ENCODE peak calls at places on chromosomes 16 and 17, in eight cellular contexts. H is CD8-positive, alpha-beta memory T cell; W is A549; D is mesendoderm; U is epithelial cell of esophagus; I is fibroblast of the aortic adventitia; E is mucosa of descending colon; V is MG63. J is an unnamed sample.

GRCh38 chr17:8477653-8478441 is 42.2 kb downstream of the NDEL1 start:
- DNase-seq in I (no peak), E (no peak), D (no peak), H (no peak), W (no peak), U (no peak), V (no peak), J (no peak)

GRCh38 chr17:39194089-39194984 is 3.1 kb downstream of the CACNB1 start:
- DNase-seq in D (peak; percentile 92), E (peak; percentile 23), I (peak; percentile 58), H (no peak), V (no peak), W (peak; percentile 84), U (no peak), J (peak; percentile 90)

GRCh38 chr17:40417258-40417608 is 463 bp downstream of the TOP2A start:
- DNase-seq in U (peak; percentile 18), V (peak; percentile 24), H (no peak), E (no peak), W (no peak), I (no peak), D (peak; percentile 70), J (no peak)

GRCh38 chr16:68229431-68230175 is 6.3 kb downstream of the ESRP2 start:
- DNase-seq in D (peak; percentile 65), I (peak; percentile 82), H (peak; percentile 61), V (no peak), U (peak; percentile 49), W (peak; percentile 58), E (peak; percentile 53), J (no peak)

GRCh38 chr17:31391496-31391949 is at the start of gene RAB11FIP4:
- DNase-seq in D (peak; percentile 47), V (no peak), E (no peak), H (no peak), I (no peak), W (no peak), U (no peak), J (peak; percentile 45)

GRCh38 chr17:7700510-7700909 is 4.5 kb upstream of the EFNB3 start:
- DNase-seq in W (no peak), V (no peak), H (no peak), D (no peak), E (no peak), U (no peak), I (no peak), J (no peak)

GRCh38 chr17:55768946-55769624 is 18.2 kb downstream of the PCTP start:
- DNase-seq in E (no peak), I (peak; percentile 39), H (no peak), D (no peak), V (no peak), W (no peak), U (no peak), J (no peak)

GRCh38 chr17:48814504-48814903 is 2.5 kb downstream of the TTLL6 start:
- DNase-seq in D (peak; percentile 74), H (peak; percentile 76), W (peak; percentile 97), I (peak; percentile 56), U (peak; percentile 58), E (peak; percentile 71), V (peak; percentile 49), J (no peak)

GRCh38 chr17:42111901-42112551 is 488 bp downstream of the DHX58 start:
- DNase-seq in V (peak; percentile 60), H (no peak), I (peak; percentile 57), U (peak; percentile 52), W (no peak), E (peak; percentile 63), D (no peak), J (no peak)

GRCh38 chr17:10073026-10073425 is 125.4 kb downstream of the GAS7 start:
- DNase-seq in H (no peak), I (no peak), U (peak; percentile 50), D (no peak), E (no peak), V (no peak), W (no peak), J (no peak)

GRCh38 chr17:34146440-34147043 is 108.5 kb upstream of the CCL2 start:
- DNase-seq in V (peak; percentile 36), I (no peak), E (peak; percentile 81), D (peak; percentile 82), U (peak; percentile 10), H (peak; percentile 66), W (peak; percentile 44), J (peak; percentile 41)

GRCh38 chr16:1193825-1194581 is 31.1 kb downstream of the TPSG1 start:
- DNase-seq in W (no peak), D (no peak), I (no peak), E (no peak), V (no peak), H (no peak), U (no peak), J (no peak)

GRCh38 chr16:1192384-1193073 is 32.5 kb downstream of the TPSG1 start:
- DNase-seq in D (no peak), E (no peak), H (no peak), V (no peak), U (no peak), I (no peak), W (no peak), J (no peak)

GRCh38 chr16:1194665-1195392 is 30.2 kb downstream of the TPSG1 start:
- DNase-seq in D (no peak), I (no peak), H (no peak), U (no peak), W (no peak), E (no peak), V (no peak), J (no peak)

GRCh38 chr16:1195393-1195666 is 29.7 kb downstream of the TPSG1 start:
- DNase-seq in V (no peak), I (no peak), H (no peak), D (no peak), W (no peak), E (no peak), U (no peak), J (no peak)

DNA sequence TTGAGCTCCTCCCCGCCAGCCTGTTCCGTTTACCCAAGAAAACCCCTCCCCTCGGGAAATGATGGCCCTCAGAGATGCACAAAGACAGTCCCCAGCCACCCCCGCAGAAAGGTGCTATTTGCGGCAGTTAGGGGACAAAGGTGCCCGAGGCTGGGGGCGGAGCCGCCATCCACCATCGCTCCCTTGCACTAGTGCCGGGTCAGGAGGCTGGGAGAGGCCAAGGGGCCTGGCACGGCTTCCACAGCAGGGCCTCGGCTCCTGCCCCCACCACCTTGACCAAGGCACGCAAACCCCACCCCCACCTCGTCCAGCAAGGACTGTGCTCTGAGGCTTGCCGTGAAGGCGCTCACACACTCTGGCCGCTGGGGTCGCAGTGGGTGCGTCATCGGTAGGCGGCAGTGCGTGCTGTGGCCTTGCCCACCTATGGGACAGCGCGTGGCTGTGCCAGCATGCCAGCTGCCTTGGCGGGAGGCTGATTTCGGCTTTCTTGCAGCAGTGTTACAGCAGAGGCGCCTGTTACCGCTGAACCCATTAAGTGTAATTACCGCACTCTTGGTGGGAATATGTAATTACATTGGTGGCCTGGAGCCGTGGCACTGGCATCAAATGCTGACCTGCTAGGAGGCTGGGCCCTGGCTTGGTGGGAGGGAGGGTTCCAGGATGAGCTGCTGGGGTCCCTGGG is 31.8 kb downstream of the TPSG1 start:
- DNase-seq in H (no peak), E (no peak), D (no peak), I (no peak), U (no peak), W (no peak), V (peak; percentile 38), J (no peak)
- H3K4me3 ChIP-seq in H (no peak overlapping the region), E (no peak overlapping the region), D (no peak overlapping the region), I (no peak overlapping the region), U (no peak overlapping the region), W (no peak overlapping the region), V (no peak overlapping the region), J (no peak overlapping the region)

DNA sequence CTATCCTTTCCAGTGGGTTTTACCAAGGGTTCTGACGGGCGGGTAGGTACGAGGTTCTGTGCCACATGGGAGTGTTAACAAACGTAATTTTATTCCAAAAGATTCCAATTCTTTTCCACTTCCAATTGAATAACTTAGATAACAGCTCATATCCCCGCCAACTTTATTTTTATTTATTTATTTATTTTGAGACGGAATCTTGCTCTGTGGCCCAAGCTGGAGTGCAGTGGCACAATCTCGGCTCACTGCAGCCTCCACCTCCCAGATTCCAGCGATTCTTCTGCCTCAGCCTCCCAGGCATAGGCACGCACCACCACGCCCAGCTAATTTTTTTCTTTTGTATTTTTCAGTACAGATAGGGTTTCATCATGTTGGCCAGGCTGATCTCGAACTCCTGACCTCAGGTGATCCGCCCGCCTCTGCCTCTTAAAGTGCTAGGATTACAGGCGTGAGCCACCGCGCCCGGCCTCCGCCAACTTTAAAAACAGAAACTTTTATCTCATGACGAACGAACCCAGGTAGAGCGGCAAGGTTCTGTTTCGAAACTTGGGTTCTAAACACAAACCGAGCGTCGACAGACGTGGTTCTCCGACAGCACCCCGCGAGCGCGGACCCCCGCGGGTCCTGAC is 621 bp downstream of the ECI1 start:
- DNase-seq in D (peak; percentile 48), V (peak; percentile 44), U (peak; percentile 52), H (no peak), I (peak; percentile 55), W (no peak), E (peak; percentile 71), J (no peak)
- H3K4me3 ChIP-seq in D (peak overlapping the region; percentile 16), V (peak overlapping the region; percentile 73), U (peak overlapping the region; percentile 63), H (peak overlapping the region; percentile 65), I (peak overlapping the region; percentile 67), W (peak overlapping the region; percentile 91), E (peak overlapping the region; percentile 70), J (peak overlapping the region; percentile 96)

GRCh38 chr16:85992779-85993178 is 93.8 kb downstream of the IRF8 start:
- DNase-seq in V (no peak), D (no peak), W (no peak), E (no peak), I (no peak), H (no peak), U (no peak), J (no peak)

GRCh38 chr16:85994492-85995433 is 95.8 kb downstream of the IRF8 start:
- DNase-seq in U (no peak), I (no peak), E (no peak), W (no peak), D (no peak), V (no peak), H (no peak), J (no peak)

GRCh38 chr16:85996843-85997242 is 97.9 kb downstream of the IRF8 start:
- DNase-seq in W (no peak), U (no peak), D (no peak), V (no peak), I (no peak), E (no peak), H (no peak), J (no peak)

GRCh38 chr16:85998178-85998867 is 99.4 kb downstream of the IRF8 start:
- DNase-seq in E (no peak), D (no peak), V (no peak), U (no peak), I (no peak), H (no peak), W (no peak), J (no peak)

GRCh38 chr16:85995591-85996461 is 96.9 kb downstream of the IRF8 start:
- DNase-seq in I (no peak), E (no peak), U (no peak), W (no peak), V (no peak), D (no peak), H (no peak), J (no peak)
- H3K4me3 ChIP-seq in I (no peak overlapping the region), E (no peak overlapping the region), U (no peak overlapping the region), W (no peak overlapping the region), V (no peak overlapping the region), D (no peak overlapping the region), H (peak overlapping the region; percentile 27), J (no peak overlapping the region)

DNA sequence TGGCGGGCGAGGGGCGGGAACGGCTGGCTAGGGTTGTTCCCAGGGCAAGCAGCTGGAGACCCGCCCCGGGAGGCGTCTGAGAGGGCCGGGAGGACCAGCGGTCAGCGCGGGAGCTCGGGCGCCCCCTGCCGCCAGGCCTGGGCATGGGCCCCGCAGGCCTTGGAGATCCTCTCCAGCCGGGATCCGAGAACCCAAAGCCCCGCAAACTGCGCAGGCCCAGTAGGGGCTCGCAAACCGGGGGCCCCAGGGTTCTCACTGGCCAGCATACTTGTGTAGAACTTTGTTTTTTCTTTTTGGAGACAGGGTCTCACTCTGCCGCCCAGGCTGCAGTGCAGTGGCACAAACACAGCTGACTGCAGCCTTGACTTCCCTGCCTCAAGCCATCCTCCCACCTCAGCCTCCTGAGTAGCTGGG is 20.8 kb upstream of the ZNF423 start:
- DNase-seq in W (peak; percentile 90), D (peak; percentile 85), I (no peak), H (no peak), V (peak; percentile 37), E (peak; percentile 77), U (no peak), J (no peak)
- H3K4me3 ChIP-seq in W (peak overlapping the region; percentile 30), D (no peak overlapping the region), I (no peak overlapping the region), H (no peak overlapping the region), V (no peak overlapping the region), E (no peak overlapping the region), U (no peak overlapping the region), J (peak overlapping the region; percentile 55)

J was measured in coronary artery.